ENCODE peak calls at places on chromosome 11, in four cellular contexts. D is stimulated activated CD4-positive, alpha-beta T cell treated with anti-CD3 and anti-CD28 coated beads, Interleukin-12 subunit alpha, Interleukin-12 subunit beta, amount 100 ng/mL, for 48 hours; P is caudate nucleus; R is AG09319. Z is an unnamed sample.

GRCh38 chr11:66969584-66970205 is 5.4 kb upstream of the C11orf86 start:
- DNase-seq in D (no peak), P (no peak), R (peak), Z (no peak)

GRCh38 chr11:91872216-91872615 is 352.4 kb upstream of the FAT3 start:
- DNase-seq in R (no peak), P (no peak), D (no peak), Z (no peak)

GRCh38 chr11:85627332-85627997 is at the start of gene DLG2:
- DNase-seq in D (no peak), P (peak), R (no peak), Z (no peak)

GRCh38 chr11:61080986-61081590 is 21.2 kb upstream of the CD5 start:
- DNase-seq in P (no peak), R (no peak), D (no peak), Z (no peak)

GRCh38 chr11:61901353-61901858 is 10.1 kb upstream of the FADS3 start:
- DNase-seq in R (no peak), D (no peak), P (no peak), Z (no peak)

GRCh38 chr11:126337472-126338241 is 17.8 kb upstream of the ST3GAL4 start:
- DNase-seq in D (no peak), P (no peak), R (no peak), Z (no peak)

GRCh38 chr11:68632802-68633201 is 51.5 kb upstream of the GAL start:
- DNase-seq in R (peak), D (peak), P (no peak), Z (peak)

GRCh38 chr11:1425006-1425405 is 35.3 kb downstream of the BRSK2 start:
- DNase-seq in D (no peak), P (no peak), R (no peak), Z (no peak)

GRCh38 chr11:1844221-1845094 is 5.7 kb downstream of the TNNI2 start:
- DNase-seq in P (no peak), D (no peak), R (no peak), Z (no peak)

GRCh38 chr11:81220166-81220895 is 1513.3 kb downstream of the FAM181B start:
- DNase-seq in R (no peak), D (no peak), P (no peak), Z (no peak)

GRCh38 chr11:10485646-10486045 is 30.6 kb downstream of the AMPD3 start:
- DNase-seq in R (no peak), P (no peak), D (no peak), Z (no peak)

GRCh38 chr11:27757953-27758352 is 57.7 kb upstream of the BDNF start:
- DNase-seq in R (peak), P (no peak), D (no peak), Z (no peak)

GRCh38 chr11:72232260-72233055 is 7.9 kb downstream of the INPPL1 start:
- DNase-seq in D (no peak), P (no peak), R (no peak), Z (no peak)

GRCh38 chr11:17171916-17172315 is 35.9 kb downstream of the PIK3C2A start:
- DNase-seq in D (no peak), R (no peak), P (no peak), Z (no peak)

GRCh38 chr11:132158091-132158490 is 787.7 kb downstream of the NTM start:
- DNase-seq in R (no peak), P (no peak), D (peak), Z (no peak)

GRCh38 chr11:127843483-127844396 is 743.6 kb downstream of the ETS1 start:
- DNase-seq in P (peak), R (peak), D (peak), Z (peak)

GRCh38 chr11:64409707-64410395 is 50.9 kb downstream of the RPS6KA4 start:
- DNase-seq in D (no peak), R (no peak), P (no peak), Z (no peak)

GRCh38 chr11:93005239-93005638 is 35.8 kb downstream of the MTNR1B start:
- DNase-seq in D (no peak), R (no peak), P (no peak), Z (no peak)

GRCh38 chr11:133197425-133197824 is 334.9 kb downstream of the OPCML start:
- DNase-seq in R (no peak), D (no peak), P (no peak), Z (no peak)

GRCh38 chr11:122655527-122656072 is at the start of gene UBASH3B:
- DNase-seq in P (peak), R (peak), D (peak), Z (no peak)

GRCh38 chr11:96893988-96894387 is 504.2 kb downstream of the JRKL start:
- DNase-seq in R (no peak), D (no peak), P (no peak), Z (no peak)

GRCh38 chr11:118264568-118265470 is 722 bp upstream of the MPZL2 start:
- DNase-seq in D (no peak), R (no peak), P (no peak), Z (no peak)

GRCh38 chr11:39304586-39304985 is 2154.9 kb downstream of the LRRC4C start:
- DNase-seq in D (no peak), P (no peak), R (no peak), Z (no peak)

GRCh38 chr11:31645747-31646146 is 136.2 kb downstream of the ELP4 start:
- DNase-seq in D (no peak), R (peak), P (no peak), Z (no peak)

GRCh38 chr11:43282607-43283440 is 29.0 kb upstream of the API5 start:
- DNase-seq in P (peak), R (no peak), D (peak), Z (no peak)

GRCh38 chr11:31921066-31921465 is 109.9 kb upstream of the PAX6 start:
- DNase-seq in P (no peak), D (no peak), R (no peak), Z (no peak)

GRCh38 chr11:122833133-122833470 is 5.2 kb upstream of the CRTAM start:
- DNase-seq in P (no peak), D (no peak), R (no peak), Z (no peak)

GRCh38 chr11:19191530-19192169 is 10.1 kb downstream of the CSRP3 start:
- DNase-seq in D (no peak), R (no peak), P (no peak), Z (no peak)

GRCh38 chr11:12207384-12208150 is 97.2 kb downstream of the MICAL2 start:
- DNase-seq in D (peak), R (no peak), P (no peak), Z (peak)

GRCh38 chr11:28176231-28176853 is 68.2 kb downstream of the METTL15 start:
- DNase-seq in P (no peak), R (no peak), D (no peak), Z (no peak)

GRCh38 chr11:120121914-120122473 is 15.9 kb downstream of the TRIM29 start:
- DNase-seq in R (no peak), D (no peak), P (no peak), Z (no peak)

GRCh38 chr11:118980191-118980881 is 8.8 kb downstream of the FOXR1 start:
- DNase-seq in P (no peak), D (no peak), R (no peak), Z (no peak)

GRCh38 chr11:18314794-18315523 is 7.0 kb downstream of the HPS5 start:
- DNase-seq in R (no peak), D (no peak), P (no peak), Z (no peak)

GRCh38 chr11:64222651-64223000 is 3.4 kb downstream of the TRPT1 start:
- DNase-seq in P (no peak), D (no peak), R (no peak), Z (no peak)

GRCh38 chr11:102883132-102883531 is 8.3 kb upstream of the MMP12 start:
- DNase-seq in D (no peak), R (no peak), P (no peak), Z (no peak)

GRCh38 chr11:770642-771616 is 6.4 kb downstream of the GATD1 start:
- DNase-seq in R (no peak), P (no peak), D (no peak), Z (no peak)

GRCh38 chr11:29634248-29634647 is 382.6 kb downstream of the KCNA4 start:
- DNase-seq in R (no peak), D (no peak), P (no peak), Z (no peak)